ENCODE peak calls at places on chromosomes 4 and X, in eight cellular contexts. L is T-helper 9 cell; I is nephron progenitor cell; M is stimulated activated CD4-positive, alpha-beta T cell treated with anti-CD3 and anti-CD28 coated beads, Interleukin-4, amount 100 ng/mL, for 24 hours; F is activated CD8-positive, alpha-beta T cell treated with anti-CD3 and anti-CD28 coated beads, Interleukin-2, amount 10 ng/mL, durations not matched to agents 7 days and 5 days; Z is activated CD8-positive, alpha-beta memory T cell treated with anti-CD3 and anti-CD28 coated beads, Interleukin-2, amount 50 U/mL, for 48 hours; K is A549; H is M059J. C is an unnamed sample.

GRCh38 chrX:40010550-40011364 is 87.0 kb downstream of the BCOR start:
- DNase-seq in L (no peak), I (peak), M (no peak), F (peak), Z (no peak), K (no peak), H (no peak), C (no peak)

GRCh38 chr4:93285346-93285745 is 543.2 kb upstream of the ATOH1 start:
- DNase-seq in L (no peak), I (no peak), M (no peak), F (no peak), Z (no peak), K (no peak), H (no peak), C (no peak)

GRCh38 chrX:110425222-110425621 is 66.6 kb downstream of the RTL9 start:
- DNase-seq in L (no peak), I (no peak), M (no peak), F (no peak), Z (no peak), K (no peak), H (no peak), C (no peak)

GRCh38 chr4:119471259-119471658 is 149.3 kb upstream of the FABP2 start:
- DNase-seq in L (no peak), I (no peak), M (no peak), F (no peak), Z (no peak), K (no peak), H (no peak), C (no peak)

GRCh38 chr4:4869731-4870483 is 10.4 kb downstream of the MSX1 start:
- DNase-seq in L (no peak), I (peak), M (no peak), F (no peak), Z (no peak), K (no peak), H (peak), C (peak)

GRCh38 chr4:186651181-186651603 is 72.5 kb downstream of the FAT1 start:
- DNase-seq in L (no peak), I (no peak), M (no peak), F (no peak), Z (no peak), K (no peak), H (no peak), C (no peak)

GRCh38 chr4:72457158-72457557 is 111.9 kb downstream of the ADAMTS3 start:
- DNase-seq in L (no peak), I (no peak), M (no peak), F (no peak), Z (no peak), K (no peak), H (no peak), C (no peak)

GRCh38 chr4:13445841-13446790 is 38.0 kb downstream of the RAB28 start:
- DNase-seq in L (no peak), I (peak), M (no peak), F (no peak), Z (no peak), K (no peak), H (no peak), C (peak)